ENCODE peak calls at places on chromosome 7, in six cellular contexts. M, Y, G, J, W and F are unnamed samples.

GRCh38 chr7:13641699-13642098 is 347.8 kb downstream of the ETV1 start:
- DNase-seq in M (no peak), Y (no peak), G (no peak), J (peak), W (no peak), F (no peak)

GRCh38 chr7:92133737-92134270 is 473 bp downstream of the CYP51A1 start:
- DNase-seq in M (no peak), Y (peak), G (peak), J (peak), W (peak), F (peak)

GRCh38 chr7:97005764-97006145 is 402 bp downstream of the DLX6 start:
- DNase-seq in M (no peak), Y (peak), G (no peak), J (no peak), W (no peak), F (peak)

GRCh38 chr7:3092468-3092867 is 48.8 kb upstream of the CARD11 start:
- DNase-seq in M (peak), Y (no peak), G (no peak), J (no peak), W (no peak), F (no peak)

GRCh38 chr7:51455513-51455912 is 138.9 kb upstream of the COBL start:
- DNase-seq in M (no peak), Y (no peak), G (no peak), J (no peak), W (no peak), F (no peak)

GRCh38 chr7:30659312-30659711 is 22.9 kb downstream of the CRHR2 start:
- DNase-seq in M (no peak), Y (no peak), G (no peak), J (no peak), W (no peak), F (no peak)

GRCh38 chr7:79293655-79294142 is 159.8 kb downstream of the MAGI2 start:
- DNase-seq in M (no peak), Y (peak), G (no peak), J (peak), W (no peak), F (no peak)

GRCh38 chr7:14457567-14458453 is 444.7 kb downstream of the DGKB start:
- DNase-seq in M (no peak), Y (peak), G (peak), J (peak), W (peak), F (peak)

GRCh38 chr7:23654508-23654907 is 25.5 kb upstream of the FAM221A start:
- DNase-seq in M (no peak), Y (peak), G (no peak), J (peak), W (peak), F (peak)

GRCh38 chr7:22675917-22676343 is 51.1 kb upstream of the IL6 start:
- DNase-seq in M (no peak), Y (no peak), G (no peak), J (no peak), W (no peak), F (no peak)

DNA sequence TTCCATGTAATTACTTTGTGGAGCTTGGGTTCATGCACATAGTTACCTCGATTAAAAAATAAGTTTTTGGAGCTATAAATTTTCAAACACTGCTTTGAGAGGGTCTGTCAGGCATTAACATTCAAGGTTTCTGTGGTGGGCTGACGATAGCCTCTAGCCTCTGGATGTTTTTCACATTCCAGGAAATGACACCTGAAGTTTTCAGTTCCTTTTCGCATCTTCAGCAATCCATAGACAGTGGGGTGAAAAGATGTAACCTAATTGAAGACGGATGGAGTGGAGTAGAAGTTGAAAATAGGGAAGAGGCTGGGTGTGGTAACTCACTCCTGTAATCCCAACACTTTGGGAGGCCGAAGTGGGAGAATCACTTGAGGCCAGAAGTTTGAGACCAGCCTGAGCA is 197.7 kb downstream of the AUTS2 start:
- DNase-seq in M (no peak), Y (no peak), G (no peak), J (no peak), W (no peak), F (no peak)
- TF ChIP-seq CHD2 in M (no peak), Y (no peak), G (no peak), J (no peak), W (no peak), F (no peak)

DNA sequence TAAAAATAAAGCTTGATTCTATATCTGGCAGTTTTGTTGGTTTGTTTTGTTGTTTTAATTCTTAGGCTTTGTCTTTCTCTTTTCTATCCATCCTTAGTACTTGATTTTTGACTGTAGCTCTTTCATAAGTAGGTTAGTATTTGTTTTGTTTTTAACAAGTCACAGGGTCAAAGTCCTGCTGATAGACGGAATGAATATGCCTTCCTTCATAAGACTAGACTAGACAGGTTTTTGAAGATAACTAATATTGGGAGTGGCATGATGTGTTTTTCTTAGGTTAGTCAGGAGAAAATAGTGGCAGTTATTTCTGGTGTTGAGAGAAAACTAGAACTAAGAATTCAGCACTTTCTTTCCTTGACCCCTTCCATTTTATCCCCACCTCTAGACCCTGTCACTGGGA is 50.4 kb downstream of the CASD1 start:
- DNase-seq in M (no peak), Y (peak), G (no peak), J (peak), W (no peak), F (no peak)
- TF ChIP-seq CHD2 in M (no peak), Y (no peak), G (no peak), J (no peak), W (no peak), F (no peak)

GRCh38 chr7:26005683-26006410 is 146.2 kb upstream of the NFE2L3 start:
- DNase-seq in M (no peak), Y (no peak), G (no peak), J (no peak), W (no peak), F (no peak)
- TF ChIP-seq CHD2 in M (no peak), Y (no peak), G (no peak), J (no peak), W (no peak), F (no peak)

GRCh38 chr7:369981-370621 is 80.1 kb downstream of the FOXL3 start:
- DNase-seq in M (no peak), Y (no peak), G (no peak), J (no peak), W (no peak), F (no peak)
- TF ChIP-seq CHD2 in M (no peak), Y (no peak), G (no peak), J (no peak), W (no peak), F (no peak)

GRCh38 chr7:90749774-90750173 is 153.7 kb downstream of the CDK14 start:
- DNase-seq in M (no peak), Y (peak), G (no peak), J (peak), W (no peak), F (peak)
- TF ChIP-seq CHD2 in M (no peak), Y (no peak), G (no peak), J (no peak), W (no peak), F (no peak)

GRCh38 chr7:34740840-34741239 is 82.8 kb downstream of the NPSR1 start:
- DNase-seq in M (no peak), Y (no peak), G (no peak), J (no peak), W (no peak), F (no peak)

GRCh38 chr7:34734786-34735185 is 76.8 kb downstream of the NPSR1 start:
- DNase-seq in M (no peak), Y (no peak), G (no peak), J (no peak), W (no peak), F (no peak)

GRCh38 chr7:34739651-34740300 is 81.8 kb downstream of the NPSR1 start:
- DNase-seq in M (no peak), Y (no peak), G (no peak), J (no peak), W (no peak), F (no peak)

DNA sequence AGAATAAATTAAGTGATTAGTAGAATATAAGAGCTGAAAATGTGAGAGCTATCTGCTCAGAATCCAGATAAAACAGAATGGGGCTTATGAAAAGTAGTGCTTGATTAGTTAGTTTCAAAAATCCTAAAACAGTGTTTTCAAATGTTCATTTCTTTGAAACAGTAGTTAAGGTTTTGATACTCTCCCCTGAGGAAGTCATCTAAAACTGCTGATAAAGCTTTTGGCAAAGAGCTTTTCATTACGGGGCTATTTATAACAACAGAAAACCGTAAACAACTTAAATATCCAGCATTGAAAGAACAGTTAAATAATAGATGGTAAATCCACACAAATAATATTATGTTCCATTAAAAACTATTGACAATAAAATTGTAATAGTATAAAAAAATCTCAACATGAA is 77.5 kb downstream of the NPSR1 start:
- DNase-seq in M (no peak), Y (no peak), G (no peak), J (no peak), W (no peak), F (no peak)
- TF ChIP-seq CHD2 in M (no peak), Y (no peak), G (no peak), J (no peak), W (no peak), F (no peak)